ENCODE peak calls at places on chromosomes 5 and 9, in six cellular contexts. One of them, this sample, is unnamed.

GRCh38 chr5:147673276-147673675 is 109.3 kb downstream of the JAKMIP2 start:
- DNase-seq in AG09319: no peak
- DNase-seq in cardiac fibroblast: no peak
- DNase-seq in mesothelial cell of epicardium: no peak
- DNase-seq in tibial nerve: no peak
- DNase-seq in Caco-2: no peak
- DNase-seq in this sample: no peak

GRCh38 chr9:21543187-21543586 is 61.1 kb upstream of the IFNE start:
- DNase-seq in tibial nerve: no peak
- DNase-seq in AG09319: no peak
- DNase-seq in Caco-2: no peak
- DNase-seq in cardiac fibroblast: no peak
- DNase-seq in mesothelial cell of epicardium: no peak
- DNase-seq in this sample: no peak

GRCh38 chr9:137435381-137435891 is 5.7 kb downstream of the ENTPD8 start:
- DNase-seq in tibial nerve: no peak
- DNase-seq in cardiac fibroblast: no peak
- DNase-seq in mesothelial cell of epicardium: peak
- DNase-seq in AG09319: no peak
- DNase-seq in Caco-2: no peak
- DNase-seq in this sample: no peak

GRCh38 chr5:149599375-149599774 is 18.1 kb downstream of the ARHGEF37 start:
- DNase-seq in AG09319: no peak
- DNase-seq in cardiac fibroblast: no peak
- DNase-seq in tibial nerve: no peak
- DNase-seq in Caco-2: no peak
- DNase-seq in mesothelial cell of epicardium: no peak
- DNase-seq in this sample: no peak

GRCh38 chr5:168891175-168891812 is 312.1 kb upstream of the PANK3 start:
- DNase-seq in cardiac fibroblast: no peak
- DNase-seq in Caco-2: no peak
- DNase-seq in tibial nerve: no peak
- DNase-seq in mesothelial cell of epicardium: no peak
- DNase-seq in AG09319: no peak
- DNase-seq in this sample: no peak

GRCh38 chr9:116027096-116027495 is 126.5 kb upstream of the PAPPA start:
- DNase-seq in tibial nerve: no peak
- DNase-seq in AG09319: no peak
- DNase-seq in Caco-2: no peak
- DNase-seq in mesothelial cell of epicardium: no peak
- DNase-seq in cardiac fibroblast: peak
- DNase-seq in this sample: no peak

GRCh38 chr9:121976751-121977150 is 116.4 kb downstream of the TTLL11 start:
- DNase-seq in Caco-2: no peak
- DNase-seq in mesothelial cell of epicardium: no peak
- DNase-seq in AG09319: no peak
- DNase-seq in cardiac fibroblast: peak
- DNase-seq in tibial nerve: no peak
- DNase-seq in this sample: no peak

GRCh38 chr5:179817071-179817840 is 3.4 kb upstream of the SQSTM1 start:
- DNase-seq in mesothelial cell of epicardium: no peak
- DNase-seq in AG09319: no peak
- DNase-seq in cardiac fibroblast: no peak
- DNase-seq in tibial nerve: no peak
- DNase-seq in Caco-2: no peak
- DNase-seq in this sample: no peak

GRCh38 chr9:98935064-98935463 is 8.6 kb upstream of the COL15A1 start:
- DNase-seq in AG09319: no peak
- DNase-seq in tibial nerve: no peak
- DNase-seq in mesothelial cell of epicardium: no peak
- DNase-seq in Caco-2: no peak
- DNase-seq in cardiac fibroblast: peak
- DNase-seq in this sample: no peak

GRCh38 chr5:14871084-14871572 is 450 bp downstream of the ANKH start:
- DNase-seq in mesothelial cell of epicardium: no peak
- DNase-seq in AG09319: no peak
- DNase-seq in cardiac fibroblast: no peak
- DNase-seq in Caco-2: peak
- DNase-seq in tibial nerve: no peak
- DNase-seq in this sample: peak

GRCh38 chr5:60295423-60295822 is 401.9 kb upstream of the PDE4D start:
- DNase-seq in AG09319: no peak
- DNase-seq in mesothelial cell of epicardium: no peak
- DNase-seq in tibial nerve: no peak
- DNase-seq in Caco-2: peak
- DNase-seq in cardiac fibroblast: peak
- DNase-seq in this sample: no peak

GRCh38 chr9:77897292-77897691 is 134.3 kb downstream of the GNAQ start:
- DNase-seq in mesothelial cell of epicardium: no peak
- DNase-seq in cardiac fibroblast: peak
- DNase-seq in Caco-2: no peak
- DNase-seq in tibial nerve: no peak
- DNase-seq in AG09319: no peak
- DNase-seq in this sample: no peak

GRCh38 chr5:131286400-131286715 is 22.5 kb downstream of the CDC42SE2 start:
- DNase-seq in cardiac fibroblast: no peak
- DNase-seq in AG09319: no peak
- DNase-seq in Caco-2: no peak
- DNase-seq in tibial nerve: no peak
- DNase-seq in mesothelial cell of epicardium: no peak
- DNase-seq in this sample: no peak

GRCh38 chr5:9183306-9183705 is 362.6 kb downstream of the SEMA5A start:
- DNase-seq in tibial nerve: no peak
- DNase-seq in Caco-2: no peak
- DNase-seq in mesothelial cell of epicardium: no peak
- DNase-seq in cardiac fibroblast: no peak
- DNase-seq in AG09319: no peak
- DNase-seq in this sample: no peak

GRCh38 chr5:138468133-138468965 is 3.1 kb downstream of the EGR1 start:
- DNase-seq in AG09319: peak
- DNase-seq in tibial nerve: no peak
- DNase-seq in mesothelial cell of epicardium: no peak
- DNase-seq in cardiac fibroblast: peak
- DNase-seq in Caco-2: peak
- DNase-seq in this sample: no peak

GRCh38 chr5:79236364-79236969 is 536 bp downstream of the JMY start:
- DNase-seq in Caco-2: peak
- DNase-seq in tibial nerve: no peak
- DNase-seq in AG09319: no peak
- DNase-seq in mesothelial cell of epicardium: peak
- DNase-seq in cardiac fibroblast: peak
- DNase-seq in this sample: peak

GRCh38 chr9:86517475-86517874 is 163.3 kb upstream of the TUT7 start:
- DNase-seq in Caco-2: no peak
- DNase-seq in tibial nerve: no peak
- DNase-seq in AG09319: no peak
- DNase-seq in mesothelial cell of epicardium: no peak
- DNase-seq in cardiac fibroblast: no peak
- DNase-seq in this sample: no peak

GRCh38 chr9:86513429-86513828 is 159.2 kb upstream of the TUT7 start:
- DNase-seq in tibial nerve: no peak
- DNase-seq in cardiac fibroblast: no peak
- DNase-seq in Caco-2: no peak
- DNase-seq in mesothelial cell of epicardium: no peak
- DNase-seq in AG09319: no peak
- DNase-seq in this sample: no peak

GRCh38 chr9:86512929-86513328 is 158.7 kb upstream of the TUT7 start:
- DNase-seq in tibial nerve: no peak
- DNase-seq in Caco-2: no peak
- DNase-seq in AG09319: no peak
- DNase-seq in cardiac fibroblast: no peak
- DNase-seq in mesothelial cell of epicardium: no peak
- DNase-seq in this sample: no peak

GRCh38 chr9:86516564-86516963 is 162.4 kb upstream of the TUT7 start:
- DNase-seq in cardiac fibroblast: no peak
- DNase-seq in mesothelial cell of epicardium: no peak
- DNase-seq in tibial nerve: no peak
- DNase-seq in Caco-2: no peak
- DNase-seq in AG09319: no peak
- DNase-seq in this sample: no peak

GRCh38 chr9:86515221-86515620 is 161.0 kb upstream of the TUT7 start:
- DNase-seq in tibial nerve: no peak
- DNase-seq in mesothelial cell of epicardium: no peak
- DNase-seq in AG09319: no peak
- DNase-seq in cardiac fibroblast: no peak
- DNase-seq in Caco-2: no peak
- DNase-seq in this sample: no peak
- TF ChIP-seq CTCF in tibial nerve: no peak
- TF ChIP-seq CTCF in mesothelial cell of epicardium: no peak
- TF ChIP-seq CTCF in AG09319: no peak
- TF ChIP-seq CTCF in cardiac fibroblast: no peak
- TF ChIP-seq CTCF in Caco-2: no peak
- TF ChIP-seq CTCF in this sample: no peak

GRCh38 chr9:88011005-88011766 is 36.9 kb upstream of the CDK20 start:
- DNase-seq in Caco-2: peak
- DNase-seq in tibial nerve: no peak
- DNase-seq in AG09319: no peak
- DNase-seq in mesothelial cell of epicardium: no peak
- DNase-seq in cardiac fibroblast: peak
- DNase-seq in this sample: no peak
- TF ChIP-seq CTCF in Caco-2: no peak
- TF ChIP-seq CTCF in tibial nerve: no peak
- TF ChIP-seq CTCF in AG09319: peak
- TF ChIP-seq CTCF in mesothelial cell of epicardium: no peak
- TF ChIP-seq CTCF in cardiac fibroblast: no peak
- TF ChIP-seq CTCF in this sample: peak

GRCh38 chr5:16808021-16808420 is 128.1 kb downstream of the MYO10 start:
- DNase-seq in Caco-2: no peak
- DNase-seq in AG09319: no peak
- DNase-seq in tibial nerve: no peak
- DNase-seq in cardiac fibroblast: no peak
- DNase-seq in mesothelial cell of epicardium: no peak
- DNase-seq in this sample: no peak

GRCh38 chr5:16803831-16804230 is 132.3 kb downstream of the MYO10 start:
- DNase-seq in cardiac fibroblast: no peak
- DNase-seq in mesothelial cell of epicardium: no peak
- DNase-seq in Caco-2: no peak
- DNase-seq in AG09319: no peak
- DNase-seq in tibial nerve: no peak
- DNase-seq in this sample: no peak

GRCh38 chr5:16806691-16807433 is 129.2 kb downstream of the MYO10 start:
- DNase-seq in AG09319: no peak
- DNase-seq in tibial nerve: no peak
- DNase-seq in Caco-2: no peak
- DNase-seq in cardiac fibroblast: no peak
- DNase-seq in mesothelial cell of epicardium: no peak
- DNase-seq in this sample: no peak

GRCh38 chr5:16807475-16807874 is 128.6 kb downstream of the MYO10 start:
- DNase-seq in AG09319: no peak
- DNase-seq in cardiac fibroblast: peak
- DNase-seq in Caco-2: no peak
- DNase-seq in mesothelial cell of epicardium: no peak
- DNase-seq in tibial nerve: no peak
- DNase-seq in this sample: no peak

DNA sequence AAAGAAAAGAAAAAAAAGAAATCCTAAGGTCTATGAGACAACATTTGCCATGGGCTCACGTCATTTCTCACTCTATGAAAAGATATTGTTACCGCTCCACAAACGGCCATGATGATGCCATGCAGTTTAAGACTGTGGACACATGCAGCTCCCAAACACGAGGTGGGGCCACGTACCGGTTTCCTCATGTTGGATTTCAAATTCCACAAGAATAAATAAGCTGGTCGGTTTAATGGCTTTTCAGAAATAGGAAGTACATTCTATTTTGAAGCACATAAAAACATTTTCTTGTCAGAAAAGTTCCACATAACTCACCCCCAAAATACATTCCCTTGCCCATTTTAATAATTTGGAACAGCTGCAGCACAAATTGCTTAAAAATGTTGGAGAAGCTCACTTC is 130.6 kb downstream of the MYO10 start:
- DNase-seq in Caco-2: no peak
- DNase-seq in mesothelial cell of epicardium: no peak
- DNase-seq in tibial nerve: no peak
- DNase-seq in AG09319: peak
- DNase-seq in cardiac fibroblast: no peak
- DNase-seq in this sample: no peak
- TF ChIP-seq CTCF in Caco-2: no peak
- TF ChIP-seq CTCF in mesothelial cell of epicardium: no peak
- TF ChIP-seq CTCF in tibial nerve: peak
- TF ChIP-seq CTCF in AG09319: peak
- TF ChIP-seq CTCF in cardiac fibroblast: no peak
- TF ChIP-seq CTCF in this sample: no peak

GRCh38 chr5:153670081-153670480 is 179.6 kb downstream of the GRIA1 start:
- DNase-seq in AG09319: no peak
- DNase-seq in Caco-2: no peak
- DNase-seq in cardiac fibroblast: no peak
- DNase-seq in tibial nerve: no peak
- DNase-seq in mesothelial cell of epicardium: no peak
- DNase-seq in this sample: no peak
- TF ChIP-seq CTCF in AG09319: no peak
- TF ChIP-seq CTCF in Caco-2: no peak
- TF ChIP-seq CTCF in cardiac fibroblast: no peak
- TF ChIP-seq CTCF in tibial nerve: no peak
- TF ChIP-seq CTCF in mesothelial cell of epicardium: no peak
- TF ChIP-seq CTCF in this sample: no peak

This sample was measured in progenitor cell of endocrine pancreas.